ENCODE peak calls at places on chromosomes 12 and 14, in four cellular contexts. I is colonic mucosa; X is CD4-positive, alpha-beta memory T cell; H is effector memory CD4-positive, alpha-beta T cell. W is an unnamed sample. For H3K4me1, the result is how much of the 10 kb centered on the place peaks cover.

GRCh38 chr12:19248929-19249602 is 119.5 kb downstream of the PLEKHA5 start:
- DNase-seq in I (no peak), X (no peak), H (no peak), W (no peak)

GRCh38 chr14:32354716-32355115 is 25.6 kb downstream of the AKAP6 start:
- DNase-seq in I (no peak), X (no peak), H (no peak), W (no peak)

GRCh38 chr12:56995201-56995929 is 11.0 kb downstream of the ZBTB39 start:
- DNase-seq in I (peak), X (no peak), H (no peak), W (no peak)

GRCh38 chr14:50726372-50727107 is 58.4 kb upstream of the SAV1 start:
- DNase-seq in I (no peak), X (no peak), H (no peak), W (peak)

GRCh38 chr14:105055334-105055733 is 9.9 kb downstream of the GPR132 start:
- DNase-seq in I (no peak), X (no peak), H (no peak), W (no peak)

GRCh38 chr14:93648440-93649168 is 139.7 kb downstream of the PRIMA1 start:
- DNase-seq in I (no peak), X (no peak), H (no peak), W (no peak)

GRCh38 chr12:106487664-106488063 is 95.1 kb upstream of the RFX4 start:
- DNase-seq in I (no peak), X (no peak), H (no peak), W (no peak)

GRCh38 chr12:54865683-54866324 is 11.5 kb downstream of the MUCL1 start:
- DNase-seq in I (no peak), X (no peak), H (no peak), W (no peak)

GRCh38 chr12:79115743-79116142 is 251.2 kb downstream of the SYT1 start:
- DNase-seq in I (no peak), X (no peak), H (no peak), W (no peak)

GRCh38 chr14:76946753-76947077 is 81.8 kb downstream of the IRF2BPL start:
- DNase-seq in I (no peak), X (no peak), H (no peak), W (no peak)

GRCh38 chr12:114163766-114164165 is 197.6 kb upstream of the RBM19 start:
- DNase-seq in I (no peak), X (no peak), H (no peak), W (no peak)

GRCh38 chr12:122875590-122876220 is 20.2 kb downstream of the VPS37B start:
- DNase-seq in I (no peak), X (no peak), H (no peak), W (no peak)

GRCh38 chr12:119283315-119283714 is 51.2 kb upstream of the CCDC60 start:
- DNase-seq in I (no peak), X (no peak), H (no peak), W (no peak)

GRCh38 chr14:92848941-92849340 is 54.8 kb downstream of the GOLGA5 start:
- DNase-seq in I (no peak), X (no peak), H (no peak), W (no peak)

GRCh38 chr14:80117876-80118275 is 93.4 kb downstream of the DIO2 start:
- DNase-seq in I (no peak), X (no peak), H (no peak), W (no peak)

GRCh38 chr14:61586539-61587396 is 108.5 kb upstream of the HIF1A start:
- DNase-seq in I (no peak), X (no peak), H (no peak), W (no peak)

GRCh38 chr12:884746-885414 is 64.6 kb downstream of the RAD52 start:
- DNase-seq in I (no peak), X (no peak), H (no peak), W (no peak)

GRCh38 chr12:47397664-47398281 is 308.1 kb downstream of the RPAP3 start:
- DNase-seq in I (no peak), X (peak), H (peak), W (peak)

GRCh38 chr12:110537605-110538409 is 35.7 kb downstream of the RAD9B start:
- DNase-seq in I (peak), X (no peak), H (no peak), W (no peak)

GRCh38 chr12:49345840-49346658 is 639 bp upstream of the DNAJC22 start:
- DNase-seq in I (no peak), X (no peak), H (no peak), W (no peak)

GRCh38 chr14:56378474-56378873 is 201.1 kb upstream of the TMEM260 start:
- DNase-seq in I (no peak), X (no peak), H (no peak), W (no peak)

GRCh38 chr14:41016213-41016612 is 590.5 kb upstream of the LRFN5 start:
- DNase-seq in I (no peak), X (no peak), H (no peak), W (no peak)

GRCh38 chr12:104741497-104742367 is 216.4 kb downstream of the SLC41A2 start:
- DNase-seq in I (no peak), X (no peak), H (no peak), W (no peak)

GRCh38 chr14:70183991-70184390 is 4.8 kb downstream of the SLC8A3 start:
- DNase-seq in I (no peak), X (no peak), H (no peak), W (no peak)

GRCh38 chr12:58032156-58032555 is 90.8 kb downstream of the ATP23 start:
- DNase-seq in I (no peak), X (no peak), H (no peak), W (no peak)

GRCh38 chr14:99137913-99138571 is 134.0 kb downstream of the BCL11B start:
- DNase-seq in I (no peak), X (no peak), H (no peak), W (no peak)

GRCh38 chr12:31008241-31008711 is 65.4 kb upstream of the DDX11 start:
- DNase-seq in I (no peak), X (no peak), H (no peak), W (no peak)

GRCh38 chr12:107435072-107435471 is 250.5 kb upstream of the PWP1 start:
- DNase-seq in I (no peak), X (no peak), H (no peak), W (no peak)

GRCh38 chr14:54671537-54671936 is 104.6 kb downstream of the SAMD4A start:
- DNase-seq in I (no peak), X (no peak), H (no peak), W (no peak)

GRCh38 chr14:22545842-22546721 is 42.9 kb downstream of the DAD1 start:
- DNase-seq in I (no peak), X (peak), H (no peak), W (no peak)

GRCh38 chr12:72271401-72271740 is 799 bp upstream of the TRHDE start:
- DNase-seq in I (peak), X (peak), H (no peak), W (no peak)

GRCh38 chr14:77000340-77001235 is 27.9 kb downstream of the IRF2BPL start:
- DNase-seq in I (no peak), X (no peak), H (no peak), W (no peak)

GRCh38 chr12:118981285-118982201 is at the start of gene SRRM4:
- DNase-seq in I (no peak), X (no peak), H (no peak), W (no peak)

GRCh38 chr14:81681466-81681865 is 147.8 kb upstream of the SEL1L start:
- DNase-seq in I (no peak), X (no peak), H (no peak), W (no peak)

GRCh38 chr14:24234095-24235020 is 1.6 kb downstream of the GMPR2 start:
- DNase-seq in I (no peak), X (no peak), H (no peak), W (no peak)
- H3K4me3 ChIP-seq in I (no peak), X (no peak), H (no peak), W (no peak)

GRCh38 chr12:93678779-93679178 is 1.6 kb downstream of the CRADD start:
- DNase-seq in I (no peak), X (no peak), H (no peak), W (no peak)
- H3K27ac ChIP-seq in I (no peak), X (no peak), H (no peak), W (no peak)

DNA sequence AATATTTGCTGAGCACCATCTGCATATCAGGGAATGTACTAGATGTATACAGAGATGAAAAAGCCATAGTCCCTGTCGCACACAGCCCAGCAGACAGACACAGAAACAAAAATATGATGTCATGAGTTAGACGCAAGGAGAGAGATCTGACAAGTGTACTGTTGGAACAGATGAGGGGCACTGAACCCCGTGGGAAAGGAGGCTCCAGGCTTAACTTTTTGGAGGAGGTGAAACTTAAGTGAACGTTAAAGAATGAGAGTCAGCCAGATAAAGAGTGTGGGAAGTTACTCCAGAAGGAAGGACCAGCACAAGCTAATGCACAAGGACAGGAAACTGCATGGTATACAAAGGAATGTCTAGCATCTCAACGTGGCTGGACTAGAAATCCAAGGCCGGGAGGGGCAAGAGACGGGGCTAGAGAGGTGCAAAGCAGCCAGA is 2.5 kb upstream of the ACTN1 start:
- DNase-seq in I (no peak), X (no peak), H (no peak), W (no peak)
- H3K4me1 ChIP-seq in I (under half), X (under half), H (under half), W (under half)

GRCh38 chr12:121127501-121127900 is 5.2 kb upstream of the P2RX7 start:
- DNase-seq in I (no peak), X (no peak), H (no peak), W (no peak)

GRCh38 chr12:121130866-121131373 is 1.8 kb upstream of the P2RX7 start:
- DNase-seq in I (no peak), X (no peak), H (no peak), W (no peak)

GRCh38 chr12:121131941-121132341 is 735 bp upstream of the P2RX7 start:
- DNase-seq in I (no peak), X (no peak), H (no peak), W (no peak)

GRCh38 chr12:121129705-121130147 is 3.0 kb upstream of the P2RX7 start:
- DNase-seq in I (no peak), X (no peak), H (no peak), W (no peak)

GRCh38 chr12:121128908-121129704 is 3.6 kb upstream of the P2RX7 start:
- DNase-seq in I (peak), X (peak), H (peak), W (peak)
- H3K4me3 ChIP-seq in I (no peak), X (peak), H (peak), W (peak)